ENCODE peak calls at places on chromosomes 7 and 10, in four cellular contexts. T, J, N and E are unnamed samples.

GRCh38 chr7:114785496-114785895 is 136.4 kb upstream of the MDFIC start:
- DNase-seq in J (no peak), T (no peak), N (no peak), E (no peak)

GRCh38 chr7:360454-361100 is 70.6 kb downstream of the FOXL3 start:
- DNase-seq in T (no peak), J (no peak), N (no peak), E (no peak)

GRCh38 chr10:124694467-124695195 is 49.5 kb downstream of the FAM53B start:
- DNase-seq in N (no peak), J (no peak), T (no peak), E (no peak)

GRCh38 chr7:99109108-99110051 is 34.5 kb downstream of the SMURF1 start:
- DNase-seq in N (no peak), J (no peak), T (peak), E (peak)

GRCh38 chr7:7433736-7434260 is 101.9 kb downstream of the COL28A1 start:
- DNase-seq in J (no peak), T (no peak), N (no peak), E (no peak)

GRCh38 chr7:27144799-27145166 is 1.3 kb upstream of the HOXA5 start:
- DNase-seq in T (no peak), J (no peak), N (no peak), E (peak)

GRCh38 chr10:6024334-6024682 is 37.9 kb downstream of the IL2RA start:
- DNase-seq in T (no peak), N (no peak), J (no peak), E (no peak)

GRCh38 chr10:60208676-60209269 is 180.9 kb downstream of the ANK3 start:
- DNase-seq in N (peak), T (peak), J (no peak), E (peak)

GRCh38 chr10:108208038-108208437 is 1043.5 kb upstream of the SORCS1 start:
- DNase-seq in T (no peak), J (no peak), N (no peak), E (no peak)

GRCh38 chr7:55369427-55369826 is 4.3 kb downstream of the LANCL2 start:
- DNase-seq in J (no peak), T (no peak), N (no peak), E (no peak)

GRCh38 chr7:144399946-144400345 is 3.5 kb downstream of the NOBOX start:
- DNase-seq in N (no peak), J (no peak), T (no peak), E (no peak)

GRCh38 chr7:95430864-95431263 is 4.0 kb downstream of the PON2 start:
- DNase-seq in T (peak), J (no peak), N (peak), E (no peak)

GRCh38 chr7:151871189-151871735 is 5.7 kb downstream of the PRKAG2 start:
- DNase-seq in T (no peak), J (no peak), N (no peak), E (no peak)

GRCh38 chr7:89495704-89496103 is 658.6 kb upstream of the STEAP1 start:
- DNase-seq in T (no peak), J (no peak), N (no peak), E (no peak)

GRCh38 chr7:55245271-55245723 is 119.8 kb upstream of the LANCL2 start:
- DNase-seq in T (peak), N (no peak), J (no peak), E (no peak)

GRCh38 chr10:92573091-92573797 is 649 bp downstream of the IDE start:
- DNase-seq in N (peak), T (no peak), J (no peak), E (peak)

GRCh38 chr7:30468041-30468440 is 10.5 kb downstream of the NOD1 start:
- DNase-seq in N (no peak), J (no peak), T (no peak), E (no peak)

GRCh38 chr10:132644544-132645530 is 107.2 kb downstream of the INPP5A start:
- DNase-seq in T (no peak), J (no peak), N (no peak), E (no peak)

GRCh38 chr7:17301491-17302101 is 3.1 kb downstream of the AHR start:
- DNase-seq in T (no peak), J (no peak), N (peak), E (no peak)

GRCh38 chr7:33952824-33953223 is 47.5 kb downstream of the BMPER start:
- DNase-seq in J (no peak), N (no peak), T (no peak), E (no peak)

GRCh38 chr7:66269978-66270377 is 64.8 kb downstream of the TPST1 start:
- DNase-seq in J (no peak), T (no peak), N (no peak), E (no peak)

GRCh38 chr10:93363891-93364648 is 118.1 kb downstream of the MYOF start:
- DNase-seq in J (no peak), N (no peak), T (no peak), E (no peak)

GRCh38 chr7:82762880-82763279 is 319.3 kb upstream of the CACNA2D1 start:
- DNase-seq in T (no peak), N (no peak), J (no peak), E (no peak)

GRCh38 chr10:24929056-24929544 is 23.3 kb downstream of the PRTFDC1 start:
- DNase-seq in T (no peak), J (peak), N (no peak), E (no peak)

GRCh38 chr7:135811513-135811912 is 62.9 kb upstream of the FAM180A start:
- DNase-seq in N (no peak), J (no peak), T (no peak), E (no peak)

GRCh38 chr7:137592232-137592896 is 248.8 kb upstream of the PTN start:
- DNase-seq in T (peak), J (no peak), N (peak), E (peak)

GRCh38 chr10:79146611-79147130 is 77.9 kb downstream of the ZMIZ1 start:
- DNase-seq in N (no peak), J (no peak), T (no peak), E (no peak)

GRCh38 chr7:5695037-5695708 is 86.3 kb downstream of the RNF216 start:
- DNase-seq in J (peak), N (no peak), T (no peak), E (no peak)

GRCh38 chr7:31695856-31696255 is 8.8 kb downstream of the PPP1R17 start:
- DNase-seq in N (no peak), J (no peak), T (no peak), E (no peak)

GRCh38 chr7:46011501-46011900 is 90.4 kb upstream of the IGFBP3 start:
- DNase-seq in J (no peak), N (no peak), T (no peak), E (no peak)

GRCh38 chr7:39431242-39431641 is 135.0 kb upstream of the YAE1 start:
- DNase-seq in N (no peak), T (no peak), J (no peak), E (no peak)

GRCh38 chr10:76285012-76285411 is 853.6 kb downstream of the LRMDA start:
- DNase-seq in T (peak), N (peak), J (no peak), E (no peak)

GRCh38 chr10:60123172-60123571 is 216.8 kb upstream of the CCDC6 start:
- DNase-seq in T (no peak), N (peak), J (no peak), E (no peak)

GRCh38 chr7:48180981-48181380 is 9.7 kb downstream of the ABCA13 start:
- DNase-seq in N (no peak), J (no peak), T (no peak), E (no peak)

GRCh38 chr10:126476256-126476655 is 88.0 kb upstream of the ADAM12 start:
- DNase-seq in J (no peak), T (no peak), N (no peak), E (no peak)

GRCh38 chr10:124552877-124553276 is 91.3 kb downstream of the LHPP start:
- DNase-seq in T (no peak), N (no peak), J (no peak), E (no peak)

GRCh38 chr7:26365897-26366267 is 74.2 kb downstream of the SNX10 start:
- DNase-seq in N (no peak), J (no peak), T (no peak), E (no peak)

DNA sequence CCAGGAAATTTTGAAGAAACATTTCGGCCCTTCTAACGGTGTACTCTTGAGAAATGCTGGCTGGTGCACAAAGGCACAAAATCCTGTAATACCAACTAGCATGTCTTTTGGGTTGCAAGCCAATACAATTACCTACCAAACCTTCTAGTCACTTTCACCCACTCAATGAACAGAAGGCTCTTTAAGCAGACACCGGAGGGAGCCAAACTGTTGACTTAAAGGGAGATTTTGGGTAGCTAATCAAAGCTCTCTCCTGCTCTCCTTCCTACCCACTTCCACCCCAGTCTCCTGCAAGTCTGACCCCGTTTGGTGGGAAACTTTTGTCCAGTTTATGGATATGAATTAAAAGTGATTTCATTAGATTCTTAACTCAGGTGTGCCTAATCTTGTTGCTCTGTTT is 24.0 kb downstream of the GRM3 start:
- DNase-seq in J (no peak), N (no peak), T (no peak), E (no peak)
- TF ChIP-seq CTCF in J (no peak), N (no peak), T (no peak), E (no peak)

DNA sequence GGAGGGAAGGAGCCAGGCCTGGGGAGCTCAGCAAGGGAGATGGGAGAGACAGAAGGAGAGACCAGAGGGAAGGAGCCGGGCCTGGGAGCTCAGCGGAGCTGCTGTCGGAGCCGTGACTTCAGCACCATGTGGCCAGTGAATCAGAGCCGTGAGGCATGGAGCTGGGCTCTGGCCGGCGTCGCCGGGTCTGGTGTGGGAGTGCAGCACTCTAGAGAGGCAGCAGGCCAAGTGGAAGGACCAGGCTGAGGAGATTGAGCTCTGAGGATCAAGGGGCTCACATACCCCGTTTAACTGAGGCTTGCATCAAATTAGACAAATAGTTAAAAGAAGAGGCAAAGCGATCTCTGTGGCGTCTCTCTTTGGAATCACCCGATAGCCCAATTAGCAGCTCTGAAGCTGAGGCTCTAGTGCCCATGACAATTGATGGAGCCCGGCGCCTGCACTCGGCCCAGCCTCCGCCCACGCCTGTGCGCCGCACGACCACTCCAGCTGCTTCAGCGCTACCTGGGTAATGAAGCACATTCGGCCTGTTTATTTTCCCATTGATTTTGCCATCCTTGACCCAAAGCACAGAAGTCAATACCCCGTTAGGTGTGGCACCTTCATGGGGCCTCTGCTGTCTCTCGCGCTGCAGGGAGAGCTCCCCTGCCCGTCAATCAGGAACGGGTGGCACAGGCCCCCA is 150.2 kb downstream of the MAD1L1 start:
- DNase-seq in J (no peak), N (no peak), T (no peak), E (peak)
- TF ChIP-seq PBX3 in J (no peak), N (no peak), T (no peak), E (no peak)

GRCh38 chr10:44966816-44967509 is 7.4 kb downstream of the RASSF4 start:
- DNase-seq in N (no peak), T (no peak), J (no peak), E (no peak)
- TF ChIP-seq CTCF in N (peak), T (no peak), J (peak), E (peak)

GRCh38 chr10:63515002-63515763 is 6.0 kb upstream of the REEP3 start:
- DNase-seq in N (peak), T (no peak), J (no peak), E (no peak)
- TF ChIP-seq PBX3 in N (no peak), T (no peak), J (no peak), E (no peak)

GRCh38 chr10:75187961-75188426 is 22.6 kb upstream of the VDAC2 start:
- DNase-seq in N (peak), J (peak), T (peak), E (peak)
- TF ChIP-seq CTCF in N (peak), J (peak), T (peak), E (peak)

GRCh38 chr10:77773631-77774426 is 136.2 kb upstream of the KCNMA1 start:
- DNase-seq in T (no peak), J (no peak), N (no peak), E (no peak)

GRCh38 chr10:77774940-77775391 is 137.4 kb upstream of the KCNMA1 start:
- DNase-seq in J (no peak), N (no peak), T (peak), E (no peak)

GRCh38 chr10:77780180-77780579 is 142.6 kb upstream of the KCNMA1 start:
- DNase-seq in T (no peak), N (no peak), J (no peak), E (no peak)

GRCh38 chr10:77771851-77772250 is 134.2 kb upstream of the KCNMA1 start:
- DNase-seq in N (no peak), J (no peak), T (no peak), E (no peak)

DNA sequence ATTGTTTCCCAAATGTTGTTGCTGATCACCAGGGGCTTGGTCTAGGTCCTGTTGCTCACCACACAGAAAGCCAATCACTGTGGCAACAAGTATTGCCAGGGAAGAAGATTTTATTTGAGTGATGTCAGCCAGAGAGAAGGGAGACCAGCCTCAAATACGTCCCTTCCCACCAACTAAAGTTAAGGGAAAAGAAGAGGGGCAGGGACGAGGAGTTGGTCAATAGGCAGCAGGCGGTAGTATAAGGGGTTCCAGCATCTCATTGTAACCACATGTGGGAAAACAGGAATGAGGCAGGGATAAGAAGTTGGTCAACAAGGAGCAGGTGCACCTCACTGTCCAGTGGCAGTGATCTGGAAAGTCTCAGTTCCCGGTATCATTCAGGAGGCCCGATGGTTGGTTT is 138.9 kb upstream of the KCNMA1 start:
- DNase-seq in N (no peak), J (no peak), T (no peak), E (no peak)
- TF ChIP-seq PBX3 in N (no peak), J (no peak), T (no peak), E (no peak)